ENCODE peak calls at places on chromosomes 5 and 9, in ten cellular contexts. X, S, K, G, V, L, W, F, N and Q are unnamed samples.
A peak's percentile ranks its signal among the peaks of the same experiment; 100 is the strongest.

GRCh38 chr5:123964916-123965315 is 452.9 kb downstream of the CSNK1G3 start:
- DNase-seq in K (no peak), N (no peak), G (no peak), S (no peak), F (no peak), X (no peak), W (no peak), V (no peak), L (no peak), Q (no peak)

GRCh38 chr5:107320851-107321250 is 349.9 kb downstream of the EFNA5 start:
- DNase-seq in F (no peak), G (no peak), W (no peak), N (no peak), K (no peak), S (no peak), V (no peak), X (no peak), L (no peak), Q (no peak)

GRCh38 chr5:154794525-154795234 is 39.5 kb downstream of the LARP1 start:
- DNase-seq in G (no peak), L (no peak), W (no peak), S (no peak), K (no peak), X (no peak), F (no peak), N (no peak), V (no peak), Q (no peak)

GRCh38 chr5:124920909-124921666 is 174.6 kb upstream of the ZNF608 start:
- DNase-seq in V (no peak), N (no peak), S (no peak), F (no peak), X (no peak), K (no peak), W (no peak), G (no peak), L (no peak), Q (no peak)

GRCh38 chr9:129435996-129436676 is 184.8 kb downstream of the C9orf50 start:
- DNase-seq in L (no peak), K (no peak), S (no peak), X (no peak), F (no peak), V (no peak), N (no peak), G (no peak), W (no peak), Q (no peak)

GRCh38 chr5:61100425-61100824 is 61.8 kb downstream of the SMIM15 start:
- DNase-seq in K (no peak), X (no peak), S (no peak), W (no peak), G (no peak), F (no peak), V (no peak), L (no peak), N (no peak), Q (no peak)

GRCh38 chr5:16888694-16889124 is 47.4 kb downstream of the MYO10 start:
- DNase-seq in L (no peak), V (no peak), W (no peak), K (no peak), F (no peak), X (no peak), G (no peak), S (no peak), N (no peak), Q (no peak)

GRCh38 chr9:98368366-98369065 is 113.1 kb upstream of the TBC1D2 start:
- DNase-seq in N (no peak), X (no peak), G (no peak), K (no peak), F (no peak), W (no peak), V (no peak), S (no peak), L (no peak), Q (no peak)

GRCh38 chr9:112535364-112535763 is 48.7 kb downstream of the KIAA1958 start:
- DNase-seq in G (no peak), K (no peak), V (no peak), N (no peak), F (no peak), W (no peak), L (no peak), S (no peak), X (no peak), Q (no peak)

GRCh38 chr5:135930029-135930948 is 24.5 kb downstream of the LECT2 start:
- DNase-seq in G (no peak), X (no peak), L (no peak), V (no peak), F (peak; percentile 48), S (no peak), N (no peak), K (no peak), W (no peak), Q (no peak)

GRCh38 chr5:1974501-1975405 is 92.0 kb upstream of the IRX4 start:
- DNase-seq in N (no peak), G (no peak), V (no peak), K (no peak), W (no peak), L (no peak), X (peak; percentile 7), F (no peak), S (no peak), Q (no peak)

GRCh38 chr5:95163079-95163478 is 121.8 kb downstream of the MCTP1 start:
- DNase-seq in G (no peak), V (no peak), F (no peak), K (no peak), S (no peak), X (peak; percentile 66), L (no peak), W (no peak), N (no peak), Q (no peak)

GRCh38 chr5:175573493-175574269 is 84.2 kb upstream of the HRH2 start:
- DNase-seq in V (no peak), X (no peak), L (no peak), W (no peak), N (no peak), F (no peak), K (no peak), G (no peak), S (no peak), Q (no peak)

GRCh38 chr9:126609191-126609590 is 4.5 kb upstream of the LMX1B start:
- DNase-seq in W (no peak), G (no peak), S (no peak), K (no peak), X (no peak), V (no peak), F (no peak), L (no peak), N (no peak), Q (no peak)

GRCh38 chr9:134055981-134056461 is 11.8 kb downstream of the BRD3 start:
- DNase-seq in S (peak; percentile 43), N (no peak), L (peak; percentile 59), K (peak; percentile 78), X (peak; percentile 88), V (no peak), F (peak; percentile 96), W (peak; percentile 94), G (peak; percentile 27), Q (peak; percentile 64)

GRCh38 chr9:83933804-83934203 is 12.6 kb upstream of the KIF27 start:
- DNase-seq in K (no peak), V (no peak), S (no peak), X (no peak), L (no peak), N (no peak), F (peak; percentile 68), G (peak; percentile 72), W (no peak), Q (no peak)

GRCh38 chr9:136941231-136942111 is 3.1 kb downstream of the FBXW5 start:
- DNase-seq in V (no peak), S (no peak), W (no peak), L (no peak), G (no peak), N (no peak), F (peak; percentile 63), K (no peak), X (no peak), Q (no peak)

GRCh38 chr9:136925414-136926153 is 19.0 kb downstream of the FBXW5 start:
- DNase-seq in W (no peak), N (no peak), G (no peak), L (no peak), F (no peak), K (no peak), V (no peak), X (no peak), S (no peak), Q (no peak)

GRCh38 chr9:110623462-110624025 is 44.0 kb upstream of the SVEP1 start:
- DNase-seq in F (no peak), K (peak; percentile 22), V (no peak), W (peak; percentile 48), X (peak; percentile 48), G (no peak), N (peak; percentile 32), S (peak; percentile 90), L (peak; percentile 39), Q (peak; percentile 21)

GRCh38 chr5:75337366-75338021 is 474 bp downstream of the HMGCR start:
- DNase-seq in F (no peak), S (peak; percentile 20), N (peak; percentile 40), K (peak; percentile 47), G (no peak), V (no peak), X (no peak), W (peak; percentile 18), L (peak; percentile 44), Q (no peak)

GRCh38 chr9:130026583-130027427 is 16.2 kb downstream of the FNBP1 start:
- DNase-seq in G (no peak), N (no peak), K (no peak), S (no peak), F (no peak), X (no peak), W (no peak), L (no peak), V (no peak), Q (no peak)

GRCh38 chr5:176405656-176406435 is 10.5 kb downstream of the CLTB start:
- DNase-seq in S (no peak), F (no peak), L (no peak), N (no peak), G (no peak), K (peak; percentile 56), X (no peak), V (no peak), W (no peak), Q (no peak)

GRCh38 chr5:55234171-55234700 is 828 bp upstream of the CCNO start:
- DNase-seq in K (peak; percentile 83), S (no peak), G (no peak), W (peak; percentile 45), L (no peak), N (no peak), V (no peak), F (no peak), X (peak; percentile 35), Q (no peak)

GRCh38 chr9:124716795-124717194 is 54.3 kb downstream of the NR6A1 start:
- DNase-seq in L (no peak), K (no peak), W (no peak), G (no peak), N (no peak), V (no peak), F (no peak), S (no peak), X (no peak), Q (no peak)

GRCh38 chr5:173263566-173263965 is 28.6 kb upstream of the NKX2-5 start:
- DNase-seq in W (no peak), V (no peak), N (no peak), L (no peak), G (no peak), S (no peak), K (no peak), X (no peak), F (no peak), Q (no peak)

GRCh38 chr5:159419567-159419966 is 89.3 kb upstream of the IL12B start:
- DNase-seq in G (no peak), X (no peak), S (no peak), K (no peak), L (no peak), F (no peak), V (no peak), N (peak; percentile 15), W (no peak), Q (no peak)